ENCODE peak calls at places on chromosome 7, in ten cellular contexts. G is T1000; M is stimulated activated CD8-positive, alpha-beta memory T cell treated with anti-CD3 and anti-CD28 coated beads, Interleukin-7, amount 100 ng/mL, for 1 hour; C is HCEC 1CT; B is H54; O is right lobe of liver; X is activated T-cell treated with anti-CD3 and anti-CD28 coated beads, Interleukin-2, amount 50 U/mL, for 1 hour; Y is foreskin melanocyte; T is psoas muscle; Q is GM23248. U is an unnamed sample.

GRCh38 chr7:31707089-31707488 is 20.1 kb downstream of the PPP1R17 start:
- DNase-seq in C (no peak), M (no peak), Q (no peak), X (no peak), B (no peak), T (no peak), O (no peak), G (no peak), Y (no peak), U (no peak)

GRCh38 chr7:52009195-52009594 is 692.6 kb upstream of the COBL start:
- DNase-seq in Y (no peak), G (no peak), Q (no peak), O (no peak), C (no peak), X (no peak), T (no peak), B (no peak), M (no peak), U (no peak)

GRCh38 chr7:103851357-103851756 is 138.1 kb downstream of the RELN start:
- DNase-seq in G (no peak), O (no peak), T (no peak), B (no peak), M (no peak), X (no peak), Q (peak; percentile 61), C (no peak), Y (peak; percentile 6), U (no peak)

GRCh38 chr7:157355784-157356511 is 19.1 kb downstream of the DNAJB6 start:
- DNase-seq in Y (no peak), M (no peak), T (peak; percentile 57), Q (peak; percentile 80), O (no peak), B (no peak), C (no peak), X (peak; percentile 16), G (no peak), U (peak; percentile 69)

GRCh38 chr7:74454948-74455804 is 1.5 kb downstream of the GTF2IRD1 start:
- DNase-seq in T (peak; percentile 75), G (no peak), O (peak; percentile 81), X (no peak), M (no peak), C (no peak), Y (no peak), B (no peak), Q (peak; percentile 23), U (no peak)

GRCh38 chr7:38630720-38631673 is at the start of gene AMPH:
- DNase-seq in X (no peak), Y (peak; percentile 3), O (peak; percentile 47), M (no peak), Q (peak; percentile 80), C (no peak), T (peak; percentile 76), G (peak; percentile 39), B (peak; percentile 30), U (no peak)

GRCh38 chr7:44244282-44244681 is 43.5 kb downstream of the YKT6 start:
- DNase-seq in B (no peak), C (no peak), T (no peak), Q (peak; percentile 50), M (no peak), X (peak; percentile 31), Y (no peak), O (no peak), G (no peak), U (no peak)

GRCh38 chr7:74092964-74093339 is 9.3 kb downstream of the LIMK1 start:
- DNase-seq in Y (no peak), Q (peak; percentile 42), B (no peak), M (no peak), T (peak; percentile 70), C (no peak), X (no peak), O (no peak), G (no peak), U (no peak)

GRCh38 chr7:88337556-88337955 is 30.9 kb upstream of the STEAP4 start:
- DNase-seq in T (no peak), C (peak; percentile 35), Q (peak; percentile 63), G (no peak), B (peak; percentile 6), M (no peak), X (no peak), Y (no peak), O (no peak), U (no peak)

GRCh38 chr7:84686373-84686772 is 491.8 kb upstream of the SEMA3A start:
- DNase-seq in X (no peak), C (no peak), B (no peak), M (no peak), O (no peak), G (no peak), Q (peak; percentile 63), T (no peak), Y (no peak), U (no peak)

GRCh38 chr7:137760111-137760510 is 86.7 kb downstream of the DGKI start:
- DNase-seq in C (no peak), T (no peak), X (no peak), Q (no peak), M (no peak), B (no peak), Y (no peak), O (no peak), G (no peak), U (no peak)

GRCh38 chr7:2017914-2018785 is 214.6 kb downstream of the MAD1L1 start:
- DNase-seq in T (peak; percentile 11), C (no peak), M (no peak), Y (no peak), B (no peak), X (no peak), O (peak; percentile 45), Q (no peak), G (no peak), U (peak; percentile 12)

GRCh38 chr7:100024020-100024619 is 8.7 kb downstream of the ZKSCAN1 start:
- DNase-seq in G (no peak), Y (no peak), B (no peak), X (no peak), O (peak; percentile 91), T (no peak), Q (no peak), M (no peak), C (no peak), U (no peak)

GRCh38 chr7:100752994-100753393 is 19.6 kb downstream of the ZAN start:
- DNase-seq in G (no peak), X (no peak), Y (no peak), T (no peak), O (no peak), B (no peak), M (no peak), Q (no peak), C (no peak), U (no peak)

GRCh38 chr7:8236781-8237407 is 25.1 kb downstream of the ICA1 start:
- DNase-seq in G (no peak), C (no peak), Q (no peak), T (no peak), B (no peak), Y (no peak), M (no peak), O (no peak), X (no peak), U (no peak)

GRCh38 chr7:37484460-37485063 is 35.9 kb upstream of the ELMO1 start:
- DNase-seq in M (no peak), C (no peak), G (no peak), Y (no peak), T (no peak), Q (no peak), X (no peak), B (no peak), O (no peak), U (no peak)

GRCh38 chr7:19117081-19117869 is at the start of gene TWIST1:
- DNase-seq in C (peak; percentile 95), Y (no peak), Q (peak; percentile 98), G (peak; percentile 75), X (no peak), O (no peak), T (peak; percentile 60), B (peak; percentile 93), M (no peak), U (peak; percentile 7)

GRCh38 chr7:137547477-137547876 is 203.9 kb upstream of the PTN start:
- DNase-seq in M (no peak), O (no peak), B (no peak), C (no peak), T (no peak), Q (peak; percentile 67), G (no peak), Y (no peak), X (no peak), U (no peak)

GRCh38 chr7:2924866-2925840 is 81.0 kb upstream of the GNA12 start:
- DNase-seq in C (no peak), X (no peak), Y (no peak), B (no peak), T (no peak), Q (no peak), G (no peak), O (no peak), M (no peak), U (no peak)

GRCh38 chr7:139994356-139994755 is 68.4 kb downstream of the PARP12 start:
- DNase-seq in B (no peak), C (no peak), X (no peak), M (no peak), Q (no peak), T (no peak), Y (no peak), O (no peak), G (no peak), U (no peak)

GRCh38 chr7:140656548-140657515 is 15.9 kb upstream of the ADCK2 start:
- DNase-seq in Q (peak; percentile 79), M (no peak), B (no peak), X (no peak), Y (no peak), G (no peak), T (no peak), O (peak; percentile 74), C (peak; percentile 31), U (peak; percentile 89)

U was measured in PC-9.